ENCODE peak calls at places on chromosome 4, in nine cellular contexts. H is DND-41, F is GM23248, Q is SK-N-SH, E is Karpas-422, P is mesenchymal stem cell, J is NT2/D1, W is neural progenitor cell, M is mammary epithelial cell. K is an unnamed sample.

GRCh38 chr4:148984951-148985350 is 542.7 kb upstream of the NR3C2 start:
- DNase-seq in W (no peak), E (no peak), Q (no peak), F (no peak), J (no peak), M (no peak), P (no peak), H (no peak), K (no peak)

GRCh38 chr4:186739802-186740434 is 16.3 kb upstream of the FAT1 start:
- DNase-seq in W (no peak), P (no peak), E (no peak), H (no peak), M (no peak), Q (peak; percentile 42), F (no peak), J (no peak), K (no peak)

GRCh38 chr4:8179074-8179473 is 20.0 kb upstream of the SH3TC1 start:
- DNase-seq in H (no peak), E (no peak), J (no peak), M (no peak), P (no peak), Q (no peak), F (no peak), W (no peak), K (no peak)

GRCh38 chr4:145341381-145341780 is 140.3 kb upstream of the SMAD1 start:
- DNase-seq in W (no peak), H (no peak), Q (no peak), J (no peak), P (no peak), F (no peak), M (no peak), E (no peak), K (no peak)

GRCh38 chr4:1720163-1720983 is 750 bp downstream of the TMEM129 start:
- DNase-seq in W (peak; percentile 77), M (peak; percentile 37), Q (peak; percentile 74), F (peak; percentile 77), J (no peak), H (peak; percentile 55), E (peak; percentile 85), P (peak; percentile 63), K (peak; percentile 91)

GRCh38 chr4:178165251-178165650 is 723.0 kb upstream of the AGA start:
- DNase-seq in M (no peak), E (no peak), H (no peak), J (no peak), W (no peak), Q (no peak), F (no peak), P (no peak), K (no peak)

GRCh38 chr4:181911420-181911819 is 331.8 kb upstream of the TENM3 start:
- DNase-seq in H (no peak), Q (no peak), J (no peak), P (no peak), M (no peak), W (no peak), E (no peak), F (peak; percentile 1), K (no peak)

GRCh38 chr4:135249006-135249405 is 1047.4 kb upstream of the PABPC4L start:
- DNase-seq in Q (no peak), J (no peak), M (no peak), H (no peak), W (peak; percentile 44), F (no peak), P (no peak), E (no peak), K (no peak)

GRCh38 chr4:24488399-24489164 is 95.8 kb downstream of the DHX15 start:
- DNase-seq in E (peak; percentile 89), Q (peak; percentile 82), P (peak; percentile 67), J (no peak), F (peak; percentile 69), W (peak; percentile 81), M (peak; percentile 33), H (peak; percentile 67), K (peak; percentile 80)

GRCh38 chr4:69754926-69755580 is 5.4 kb downstream of the SULT1B1 start:
- DNase-seq in J (no peak), M (no peak), H (no peak), F (no peak), Q (no peak), P (no peak), W (no peak), E (no peak), K (no peak)

GRCh38 chr4:12360391-12360790 is 931.7 kb upstream of the HS3ST1 start:
- DNase-seq in H (no peak), Q (no peak), M (peak; percentile 37), F (no peak), W (no peak), E (no peak), P (no peak), J (no peak), K (no peak)

GRCh38 chr4:185955817-185956542 is 113.0 kb upstream of the TLR3 start:
- DNase-seq in E (no peak), M (no peak), P (no peak), Q (peak; percentile 50), H (no peak), W (peak; percentile 78), J (no peak), F (no peak), K (no peak)

GRCh38 chr4:57854748-57855147 is 744.6 kb upstream of the IGFBP7 start:
- DNase-seq in Q (no peak), W (no peak), E (no peak), F (no peak), P (peak; percentile 4), J (no peak), H (no peak), M (no peak), K (no peak)

GRCh38 chr4:27217261-27217769 is 356.7 kb downstream of the STIM2 start:
- DNase-seq in Q (no peak), W (no peak), F (peak; percentile 82), J (no peak), H (no peak), P (no peak), E (peak; percentile 6), M (peak; percentile 64), K (no peak)

GRCh38 chr4:179941911-179942310 is 2301.3 kb upstream of the TENM3 start:
- DNase-seq in P (no peak), Q (no peak), F (no peak), H (peak; percentile 24), W (no peak), J (no peak), E (no peak), M (no peak), K (no peak)

DNA sequence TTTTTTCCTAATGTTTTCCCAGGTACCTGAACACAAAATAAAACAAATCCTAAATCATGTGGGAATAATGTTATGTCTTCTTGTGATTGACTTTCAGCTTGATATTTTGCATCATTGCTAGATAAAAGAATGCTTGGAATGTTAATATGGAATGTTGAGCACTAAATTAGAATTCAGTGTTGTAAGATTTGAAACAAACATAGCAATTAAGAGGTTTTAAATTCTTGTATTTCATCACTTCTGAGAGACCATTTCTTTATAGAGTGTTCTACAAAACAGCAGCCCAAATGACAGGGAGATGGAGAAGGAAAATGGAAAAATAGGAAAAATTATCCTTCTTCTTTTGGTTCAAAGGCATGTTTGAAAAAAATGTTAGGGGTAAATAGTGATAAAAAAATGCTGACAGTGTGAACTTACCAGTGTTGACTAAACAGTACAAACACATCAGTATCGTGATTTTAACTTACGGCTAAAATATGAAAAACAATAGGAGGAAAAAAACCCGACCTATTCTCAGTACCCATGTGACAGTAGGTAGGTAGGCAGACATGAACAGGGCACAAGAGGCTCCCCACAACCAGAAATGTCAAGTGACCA is 102.6 kb upstream of the PDE5A start:
- DNase-seq in F (no peak), E (no peak), J (no peak), Q (no peak), W (no peak), H (no peak), P (no peak), M (no peak), K (no peak)
- H3K4me1 ChIP-seq in F (peaks cover 83% of the 10 kb centered on the region), E (no peaks in the 10 kb centered on the region), J (no peaks in the 10 kb centered on the region), Q (peaks cover 3% of the 10 kb centered on the region), W (no peaks in the 10 kb centered on the region), H (no peaks in the 10 kb centered on the region), P (peaks cover 3% of the 10 kb centered on the region), M (peaks cover 23% of the 10 kb centered on the region), K (peaks cover 8% of the 10 kb centered on the region)

GRCh38 chr4:71648923-71649322 is 135.0 kb downstream of the GC start:
- DNase-seq in E (no peak), W (no peak), H (no peak), J (no peak), F (no peak), P (no peak), M (no peak), Q (no peak), K (no peak)
- H3K9ac ChIP-seq in E (no peak overlapping the region), W (no peak overlapping the region), H (no peak overlapping the region), J (no peak overlapping the region), F (no peak overlapping the region), P (no peak overlapping the region), M (no peak overlapping the region), Q (no peak overlapping the region), K (no peak overlapping the region)

DNA sequence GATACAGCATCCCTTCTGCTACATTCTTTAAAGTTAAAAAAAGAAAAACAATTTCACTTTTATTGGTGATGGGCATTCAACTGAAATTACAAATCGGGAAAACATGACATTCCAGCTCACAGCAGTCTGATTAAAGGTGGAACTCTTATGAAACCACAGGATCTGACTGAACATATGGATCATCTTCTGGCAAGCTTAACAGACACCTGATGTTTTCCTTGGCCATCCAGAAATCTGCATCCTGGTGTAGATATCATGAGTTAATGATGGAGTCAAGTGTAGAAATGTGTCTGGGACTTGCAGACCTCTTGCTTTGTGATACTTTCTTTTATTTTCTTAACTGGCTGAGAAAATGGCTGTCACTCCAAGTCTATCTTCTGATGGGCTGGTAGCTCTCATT is 167.9 kb downstream of the CBR4 start:
- DNase-seq in W (no peak), P (no peak), J (no peak), F (no peak), Q (no peak), E (no peak), M (peak; percentile 56), H (no peak), K (no peak)
- H3K4me1 ChIP-seq in W (peaks cover 34% of the 10 kb centered on the region), P (peaks cover 12% of the 10 kb centered on the region), J (peaks cover 7% of the 10 kb centered on the region), F (no peaks in the 10 kb centered on the region), Q (peaks cover 5% of the 10 kb centered on the region), E (no peaks in the 10 kb centered on the region), M (peaks cover 77% of the 10 kb centered on the region), H (peaks cover 3% of the 10 kb centered on the region), K (no peaks in the 10 kb centered on the region)

GRCh38 chr4:679571-680083 is 5.3 kb downstream of the MYL5 start:
- DNase-seq in J (no peak), F (no peak), Q (no peak), E (no peak), P (no peak), H (no peak), W (no peak), M (no peak), K (peak; percentile 73)

GRCh38 chr4:681736-682451 is 7.1 kb downstream of the SLC49A3 start:
- DNase-seq in E (no peak), Q (peak; percentile 88), P (no peak), H (peak; percentile 82), F (no peak), J (no peak), W (peak; percentile 63), M (no peak), K (peak; percentile 87)

GRCh38 chr4:680091-680490 is 5.7 kb downstream of the MYL5 start:
- DNase-seq in H (no peak), W (no peak), P (no peak), M (no peak), F (no peak), Q (no peak), E (no peak), J (no peak), K (peak; percentile 75)

GRCh38 chr4:680931-681645 is 6.7 kb downstream of the MYL5 start:
- DNase-seq in Q (peak; percentile 94), F (peak; percentile 66), W (peak; percentile 80), J (no peak), E (peak; percentile 54), P (peak; percentile 70), M (no peak), H (peak; percentile 67), K (peak; percentile 90)

GRCh38 chr4:680565-680930 is 6.2 kb downstream of the MYL5 start:
- DNase-seq in W (no peak), J (no peak), F (peak; percentile 31), Q (peak; percentile 69), H (no peak), M (no peak), E (no peak), P (no peak), K (peak; percentile 82)
- H3K9ac ChIP-seq in W (no peak overlapping the region), J (peak overlapping the region; percentile 65), F (peak overlapping the region; percentile 33), Q (peak overlapping the region; percentile 39), H (peak overlapping the region; percentile 50), M (no peak overlapping the region), E (peak overlapping the region; percentile 9), P (peak overlapping the region; percentile 59), K (no peak overlapping the region)